ENCODE peak calls at places on chromosomes 11 and 22, in four cellular contexts. E is cardiac muscle cell; B is stimulated activated CD8-positive, alpha-beta memory T cell treated with anti-CD3 and anti-CD28 coated beads, Interleukin-15, amount 100 ng/mL, for 1 hour; U is retina. L is an unnamed sample.
A peak's percentile ranks its signal among the peaks of the same experiment; 100 is the strongest.

GRCh38 chr22:37044634-37045625 is 6.6 kb upstream of the KCTD17 start:
- DNase-seq in U (no peak), E (no peak), B (no peak), L (no peak)

GRCh38 chr11:96388891-96389603 is 665 bp downstream of the CCDC82 start:
- DNase-seq in U (no peak), E (peak; percentile 83), B (no peak), L (no peak)

GRCh38 chr11:46272816-46273427 is 4.5 kb upstream of the CREB3L1 start:
- DNase-seq in E (no peak), B (no peak), U (no peak), L (peak; percentile 54)

GRCh38 chr22:42399315-42400271 is 32.6 kb downstream of the NFAM1 start:
- DNase-seq in B (no peak), U (peak; percentile 80), E (peak; percentile 92), L (no peak)

GRCh38 chr11:93547028-93547427 is 3.8 kb upstream of the SMCO4 start:
- DNase-seq in E (no peak), U (no peak), B (no peak), L (no peak)

GRCh38 chr22:22928666-22929380 is 41.2 kb downstream of the IGLL5 start:
- DNase-seq in B (no peak), E (no peak), U (no peak), L (peak; percentile 18)

GRCh38 chr11:33863418-33864172 is 28.3 kb downstream of the LMO2 start:
- DNase-seq in E (no peak), B (no peak), U (no peak), L (no peak)

GRCh38 chr11:128026596-128026995 is 560.8 kb downstream of the ETS1 start:
- DNase-seq in E (no peak), U (no peak), B (no peak), L (peak; percentile 94)

GRCh38 chr22:30870451-30871345 is 97.9 kb downstream of the MORC2 start:
- DNase-seq in B (no peak), U (no peak), E (no peak), L (no peak)

GRCh38 chr11:126431401-126432064 is 76.0 kb downstream of the ST3GAL4 start:
- DNase-seq in U (no peak), B (no peak), E (no peak), L (peak; percentile 70)

GRCh38 chr11:96091476-96091875 is 167.6 kb upstream of the MTMR2 start:
- DNase-seq in U (no peak), B (no peak), E (no peak), L (no peak)

GRCh38 chr22:27242917-27243589 is 558.5 kb downstream of the MN1 start:
- DNase-seq in U (peak; percentile 53), B (no peak), E (no peak), L (no peak)

GRCh38 chr11:27839226-27839913 is 139.1 kb upstream of the BDNF start:
- DNase-seq in B (no peak), E (no peak), U (no peak), L (peak; percentile 17)

GRCh38 chr11:44032304-44033085 is 15.3 kb upstream of the ACCSL start:
- DNase-seq in B (no peak), U (peak; percentile 51), E (peak; percentile 65), L (no peak)

GRCh38 chr22:20607157-20607907 is 99.9 kb downstream of the MED15 start:
- DNase-seq in U (peak; percentile 26), B (no peak), E (peak; percentile 14), L (no peak)

GRCh38 chr11:13260196-13260962 is 17.2 kb upstream of the BMAL1 start:
- DNase-seq in E (no peak), U (no peak), B (no peak), L (no peak)

GRCh38 chr11:45180158-45180887 is 33.9 kb downstream of the PRDM11 start:
- DNase-seq in U (peak; percentile 65), B (no peak), E (peak; percentile 75), L (peak; percentile 73)

GRCh38 chr11:72774499-72774898 is 19.3 kb downstream of the STARD10 start:
- DNase-seq in B (no peak), U (no peak), E (no peak), L (no peak)

GRCh38 chr11:128291043-128291442 is 296.3 kb downstream of the ETS1 start:
- DNase-seq in U (no peak), B (no peak), E (no peak), L (no peak)

GRCh38 chr22:27207907-27208306 is 550.5 kb downstream of the MIAT start:
- DNase-seq in E (no peak), U (no peak), B (no peak), L (no peak)

GRCh38 chr11:129997513-129997912 is 5.1 kb downstream of the PRDM10 start:
- DNase-seq in B (no peak), E (no peak), U (no peak), L (no peak)

L was measured in NCI-H226.